ENCODE peak calls at places on chromosome 7, in seven cellular contexts. O, M, Z, G, P, A and E are unnamed samples.

GRCh38 chr7:77653572-77653971 is 42.7 kb upstream of the RSBN1L start:
- DNase-seq in O (no peak), M (no peak), Z (no peak), G (no peak), P (no peak), A (no peak), E (no peak)

GRCh38 chr7:113267885-113268284 is 149.5 kb upstream of the SMIM30 start:
- DNase-seq in O (peak), M (no peak), Z (peak), G (no peak), P (no peak), A (no peak), E (no peak)

GRCh38 chr7:1052031-1052818 is 7.9 kb downstream of the GPR146 start:
- DNase-seq in O (no peak), M (no peak), Z (no peak), G (no peak), P (no peak), A (no peak), E (no peak)

GRCh38 chr7:90625562-90625961 is 29.4 kb downstream of the CDK14 start:
- DNase-seq in O (peak), M (no peak), Z (peak), G (no peak), P (no peak), A (peak), E (no peak)

GRCh38 chr7:141697211-141697871 is 4.6 kb downstream of the DENND11 start:
- DNase-seq in O (peak), M (no peak), Z (peak), G (no peak), P (no peak), A (no peak), E (no peak)

GRCh38 chr7:36301914-36302771 is 87.5 kb upstream of the ANLN start:
- DNase-seq in O (peak), M (no peak), Z (no peak), G (no peak), P (no peak), A (no peak), E (no peak)

GRCh38 chr7:44114586-44115310 is 8.6 kb downstream of the POLD2 start:
- DNase-seq in O (no peak), M (no peak), Z (no peak), G (no peak), P (no peak), A (no peak), E (no peak)

GRCh38 chr7:17696422-17696821 is 243.9 kb downstream of the SNX13 start:
- DNase-seq in O (peak), M (peak), Z (peak), G (no peak), P (no peak), A (no peak), E (no peak)

GRCh38 chr7:51013861-51014511 is 231.3 kb upstream of the GRB10 start:
- DNase-seq in O (no peak), M (no peak), Z (no peak), G (no peak), P (no peak), A (no peak), E (no peak)

GRCh38 chr7:129780257-129781127 is 169.0 kb downstream of the NRF1 start:
- DNase-seq in O (peak), M (peak), Z (peak), G (peak), P (peak), A (peak), E (peak)

GRCh38 chr7:51647486-51647885 is 330.9 kb upstream of the COBL start:
- DNase-seq in O (no peak), M (no peak), Z (no peak), G (no peak), P (no peak), A (no peak), E (no peak)

GRCh38 chr7:132861424-132861823 is 220.5 kb downstream of the CHCHD3 start:
- DNase-seq in O (no peak), M (no peak), Z (no peak), G (no peak), P (no peak), A (no peak), E (no peak)

GRCh38 chr7:114622189-114622588 is 207.6 kb downstream of the FOXP2 start:
- DNase-seq in O (no peak), M (no peak), Z (no peak), G (no peak), P (no peak), A (no peak), E (no peak)

GRCh38 chr7:107236857-107237256 is 68.1 kb downstream of the HBP1 start:
- DNase-seq in O (no peak), M (no peak), Z (peak), G (no peak), P (no peak), A (no peak), E (no peak)

GRCh38 chr7:73702226-73702625 is 17.2 kb downstream of the STX1A start:
- DNase-seq in O (no peak), M (no peak), Z (no peak), G (no peak), P (no peak), A (no peak), E (no peak)

GRCh38 chr7:34165466-34165865 is 260.1 kb downstream of the BMPER start:
- DNase-seq in O (no peak), M (no peak), Z (no peak), G (no peak), P (no peak), A (no peak), E (no peak)

GRCh38 chr7:74043523-74043951 is 15.6 kb downstream of the ELN start:
- DNase-seq in O (no peak), M (no peak), Z (no peak), G (no peak), P (no peak), A (peak), E (no peak)

GRCh38 chr7:151016942-151017341 is 7.4 kb downstream of the ATG9B start:
- DNase-seq in O (no peak), M (no peak), Z (no peak), G (no peak), P (no peak), A (no peak), E (no peak)

GRCh38 chr7:147419001-147419400 is 1171.6 kb upstream of the C7orf33 start:
- DNase-seq in O (peak), M (no peak), Z (no peak), G (no peak), P (no peak), A (no peak), E (no peak)

GRCh38 chr7:29888006-29888405 is 81.7 kb downstream of the WIPF3 start:
- DNase-seq in O (no peak), M (no peak), Z (no peak), G (no peak), P (no peak), A (no peak), E (no peak)

GRCh38 chr7:113217314-113217713 is 99.0 kb upstream of the SMIM30 start:
- DNase-seq in O (peak), M (no peak), Z (peak), G (no peak), P (no peak), A (no peak), E (no peak)

GRCh38 chr7:64602086-64602485 is 39.2 kb upstream of the ZNF680 start:
- DNase-seq in O (no peak), M (no peak), Z (no peak), G (no peak), P (no peak), A (no peak), E (no peak)

GRCh38 chr7:6254891-6255290 is 17.5 kb downstream of the CYTH3 start:
- DNase-seq in O (no peak), M (no peak), Z (no peak), G (no peak), P (no peak), A (no peak), E (no peak)

GRCh38 chr7:144834516-144835165 is 1.2 kb downstream of the TPK1 start:
- DNase-seq in O (no peak), M (no peak), Z (no peak), G (peak), P (no peak), A (no peak), E (no peak)

GRCh38 chr7:130069179-130069977 is 956 bp upstream of the KLHDC10 start:
- DNase-seq in O (no peak), M (no peak), Z (no peak), G (no peak), P (no peak), A (no peak), E (no peak)

GRCh38 chr7:68697821-68698280 is 900.4 kb upstream of the AUTS2 start:
- DNase-seq in O (no peak), M (no peak), Z (no peak), G (no peak), P (no peak), A (no peak), E (no peak)

GRCh38 chr7:42020067-42020466 is 216.9 kb downstream of the GLI3 start:
- DNase-seq in O (no peak), M (no peak), Z (no peak), G (no peak), P (no peak), A (no peak), E (no peak)

GRCh38 chr7:134343136-134343535 is 26.4 kb upstream of the SLC35B4 start:
- DNase-seq in O (no peak), M (no peak), Z (no peak), G (no peak), P (no peak), A (no peak), E (no peak)

GRCh38 chr7:94012748-94013147 is 8.6 kb upstream of the BET1 start:
- DNase-seq in O (peak), M (no peak), Z (no peak), G (no peak), P (no peak), A (peak), E (no peak)